ENCODE peak calls at places on chromosome 10, in five cellular contexts. N is effector memory CD8-positive, alpha-beta T cell; B is stimulated activated CD4-positive, alpha-beta T cell treated with anti-CD3 and anti-CD28 coated beads, TNF-alpha, amount 100 ng/mL, for 48 hours; Y is dorsolateral prefrontal cortex; A is H9. C is an unnamed sample.

GRCh38 chr10:18658301-18658991 is 785 bp upstream of the ARL5B start:
- DNase-seq in N (no peak), B (no peak), Y (no peak), A (no peak), C (no peak)

GRCh38 chr10:76117949-76118348 is 686.5 kb downstream of the LRMDA start:
- DNase-seq in N (no peak), B (no peak), Y (no peak), A (no peak), C (no peak)

GRCh38 chr10:113445736-113446135 is 107.1 kb upstream of the HABP2 start:
- DNase-seq in N (no peak), B (no peak), Y (no peak), A (peak), C (no peak)

GRCh38 chr10:22334414-22335203 is 10.7 kb upstream of the SPAG6 start:
- DNase-seq in N (no peak), B (no peak), Y (no peak), A (peak), C (no peak)

GRCh38 chr10:43686414-43686813 is 37.7 kb upstream of the ZNF32 start:
- DNase-seq in N (no peak), B (no peak), Y (no peak), A (no peak), C (no peak)

GRCh38 chr10:3580565-3580964 is 204.4 kb downstream of the KLF6 start:
- DNase-seq in N (no peak), B (no peak), Y (no peak), A (no peak), C (no peak)

GRCh38 chr10:11176746-11177145 is 159.1 kb downstream of the CELF2 start:
- DNase-seq in N (no peak), B (no peak), Y (no peak), A (no peak), C (no peak)

GRCh38 chr10:122531935-122532334 is 28.6 kb upstream of the DMBT1 start:
- DNase-seq in N (no peak), B (no peak), Y (no peak), A (no peak), C (no peak)

GRCh38 chr10:34437897-34438296 is 377.2 kb downstream of the PARD3 start:
- DNase-seq in N (no peak), B (no peak), Y (no peak), A (no peak), C (no peak)

GRCh38 chr10:131851332-131851731 is 49.5 kb upstream of the PPP2R2D start:
- DNase-seq in N (no peak), B (no peak), Y (no peak), A (no peak), C (no peak)

GRCh38 chr10:15461353-15462108 is 90.4 kb upstream of the FAM171A1 start:
- DNase-seq in N (no peak), B (no peak), Y (no peak), A (no peak), C (no peak)

GRCh38 chr10:22727663-22728062 is 13.3 kb upstream of the PIP4K2A start:
- DNase-seq in N (no peak), B (no peak), Y (no peak), A (no peak), C (no peak)

GRCh38 chr10:4883079-4883739 is 57.2 kb downstream of the AKR1E2 start:
- DNase-seq in N (no peak), B (no peak), Y (no peak), A (no peak), C (no peak)

GRCh38 chr10:76036962-76037361 is 605.5 kb downstream of the LRMDA start:
- DNase-seq in N (no peak), B (no peak), Y (no peak), A (no peak), C (no peak)

GRCh38 chr10:126233182-126233581 is 155.1 kb downstream of the ADAM12 start:
- DNase-seq in N (no peak), B (no peak), Y (no peak), A (no peak), C (no peak)

GRCh38 chr10:112904000-112904399 is 46.0 kb upstream of the TCF7L2 start:
- DNase-seq in N (no peak), B (no peak), Y (no peak), A (no peak), C (no peak)

GRCh38 chr10:69503896-69504265 is 52.6 kb downstream of the TSPAN15 start:
- DNase-seq in N (no peak), B (no peak), Y (peak), A (no peak), C (no peak)

GRCh38 chr10:361203-362135 is 226.2 kb downstream of the ZMYND11 start:
- DNase-seq in N (no peak), B (no peak), Y (no peak), A (no peak), C (no peak)

GRCh38 chr10:88879754-88880286 is at the start of gene STAMBPL1:
- DNase-seq in N (peak), B (peak), Y (no peak), A (no peak), C (peak)

GRCh38 chr10:112394475-112394875 is 20.6 kb downstream of the ACSL5 start:
- DNase-seq in N (no peak), B (no peak), Y (no peak), A (no peak), C (no peak)

GRCh38 chr10:63382066-63382465 is 83.7 kb downstream of the JMJD1C start:
- DNase-seq in N (no peak), B (no peak), Y (no peak), A (no peak), C (no peak)

GRCh38 chr10:73589538-73590126 is 1.5 kb downstream of the USP54 start:
- DNase-seq in N (no peak), B (no peak), Y (peak), A (no peak), C (no peak)

GRCh38 chr10:126939706-126940105 is 34.5 kb downstream of the DOCK1 start:
- DNase-seq in N (no peak), B (no peak), Y (peak), A (no peak), C (no peak)

GRCh38 chr10:70905071-70906021 is 17.0 kb upstream of the PCBD1 start:
- DNase-seq in N (no peak), B (no peak), Y (no peak), A (no peak), C (no peak)

GRCh38 chr10:101745074-101745690 is 30.7 kb downstream of the FGF8 start:
- DNase-seq in N (no peak), B (no peak), Y (no peak), A (no peak), C (no peak)

GRCh38 chr10:52438119-52438518 is 124.0 kb downstream of the DKK1 start:
- DNase-seq in N (no peak), B (no peak), Y (no peak), A (no peak), C (no peak)

GRCh38 chr10:3782456-3783312 is 2.3 kb downstream of the KLF6 start:
- DNase-seq in N (peak), B (no peak), Y (no peak), A (peak), C (peak)

GRCh38 chr10:104806791-104807190 is 165.7 kb downstream of the SORCS3 start:
- DNase-seq in N (no peak), B (no peak), Y (no peak), A (no peak), C (no peak)